ENCODE peak calls at places on chromosomes 2 and 18, in ten cellular contexts. One of them, this sample, is unnamed.

GRCh38 chr18:54684786-54685185 is 93.7 kb downstream of the DYNAP start:
- DNase-seq in IMR-90: no peak
- DNase-seq in K562: peak; percentile 6
- DNase-seq in PC-3: no peak
- DNase-seq in astrocyte: peak; percentile 53
- DNase-seq in HCT116: no peak
- DNase-seq in mammary epithelial cell: no peak
- DNase-seq in H1: no peak
- DNase-seq in neural progenitor cell: peak; percentile 64
- DNase-seq in mesendoderm: peak; percentile 63
- DNase-seq in this sample: no peak

GRCh38 chr2:45046786-45047185 is 37.5 kb upstream of the SIX2 start:
- DNase-seq in mesendoderm: no peak
- DNase-seq in PC-3: no peak
- DNase-seq in H1: no peak
- DNase-seq in IMR-90: no peak
- DNase-seq in neural progenitor cell: no peak
- DNase-seq in K562: no peak
- DNase-seq in astrocyte: peak; percentile 66
- DNase-seq in HCT116: no peak
- DNase-seq in mammary epithelial cell: no peak
- DNase-seq in this sample: peak; percentile 58

GRCh38 chr2:149226790-149227189 is 103.6 kb upstream of the LYPD6 start:
- DNase-seq in mesendoderm: no peak
- DNase-seq in HCT116: no peak
- DNase-seq in mammary epithelial cell: no peak
- DNase-seq in astrocyte: no peak
- DNase-seq in PC-3: peak; percentile 10
- DNase-seq in IMR-90: no peak
- DNase-seq in H1: no peak
- DNase-seq in K562: no peak
- DNase-seq in neural progenitor cell: no peak
- DNase-seq in this sample: no peak

GRCh38 chr2:120436885-120437603 is 91.1 kb downstream of the INHBB start:
- DNase-seq in H1: peak; percentile 88
- DNase-seq in HCT116: peak; percentile 50
- DNase-seq in neural progenitor cell: peak; percentile 73
- DNase-seq in mammary epithelial cell: peak; percentile 54
- DNase-seq in K562: peak; percentile 55
- DNase-seq in mesendoderm: peak; percentile 93
- DNase-seq in IMR-90: peak; percentile 13
- DNase-seq in PC-3: peak; percentile 92
- DNase-seq in astrocyte: no peak
- DNase-seq in this sample: peak; percentile 64

GRCh38 chr2:75560022-75560767 is 544 bp downstream of the EVA1A start:
- DNase-seq in mammary epithelial cell: peak; percentile 52
- DNase-seq in mesendoderm: peak; percentile 71
- DNase-seq in PC-3: peak; percentile 61
- DNase-seq in IMR-90: peak; percentile 38
- DNase-seq in H1: peak; percentile 73
- DNase-seq in HCT116: no peak
- DNase-seq in astrocyte: peak; percentile 33
- DNase-seq in neural progenitor cell: peak; percentile 60
- DNase-seq in K562: no peak
- DNase-seq in this sample: peak; percentile 66

GRCh38 chr18:55069497-55069896 is 110.2 kb upstream of the CCDC68 start:
- DNase-seq in K562: no peak
- DNase-seq in IMR-90: no peak
- DNase-seq in PC-3: no peak
- DNase-seq in H1: no peak
- DNase-seq in neural progenitor cell: no peak
- DNase-seq in mammary epithelial cell: no peak
- DNase-seq in HCT116: no peak
- DNase-seq in astrocyte: no peak
- DNase-seq in mesendoderm: no peak
- DNase-seq in this sample: no peak

GRCh38 chr18:35193313-35193712 is 47.5 kb upstream of the ZNF397 start:
- DNase-seq in mammary epithelial cell: no peak
- DNase-seq in HCT116: no peak
- DNase-seq in PC-3: no peak
- DNase-seq in H1: no peak
- DNase-seq in astrocyte: no peak
- DNase-seq in K562: no peak
- DNase-seq in mesendoderm: no peak
- DNase-seq in neural progenitor cell: no peak
- DNase-seq in IMR-90: no peak
- DNase-seq in this sample: no peak

GRCh38 chr2:236052206-236052605 is 116.0 kb downstream of the GBX2 start:
- DNase-seq in astrocyte: no peak
- DNase-seq in mesendoderm: no peak
- DNase-seq in HCT116: no peak
- DNase-seq in IMR-90: no peak
- DNase-seq in K562: no peak
- DNase-seq in neural progenitor cell: no peak
- DNase-seq in mammary epithelial cell: no peak
- DNase-seq in PC-3: no peak
- DNase-seq in H1: no peak
- DNase-seq in this sample: no peak

GRCh38 chr2:190859347-190860297 is 21.0 kb upstream of the GLS start:
- DNase-seq in K562: no peak
- DNase-seq in H1: no peak
- DNase-seq in mammary epithelial cell: peak; percentile 41
- DNase-seq in astrocyte: peak; percentile 69
- DNase-seq in PC-3: no peak
- DNase-seq in HCT116: no peak
- DNase-seq in mesendoderm: peak; percentile 58
- DNase-seq in neural progenitor cell: no peak
- DNase-seq in IMR-90: peak; percentile 62
- DNase-seq in this sample: peak; percentile 51

GRCh38 chr2:218023636-218024035 is 20.8 kb upstream of the TNS1 start:
- DNase-seq in mesendoderm: no peak
- DNase-seq in HCT116: no peak
- DNase-seq in PC-3: no peak
- DNase-seq in H1: no peak
- DNase-seq in K562: no peak
- DNase-seq in IMR-90: no peak
- DNase-seq in astrocyte: no peak
- DNase-seq in mammary epithelial cell: no peak
- DNase-seq in neural progenitor cell: no peak
- DNase-seq in this sample: no peak

GRCh38 chr2:85577386-85578242 is at the start of gene VAMP8:
- DNase-seq in H1: peak; percentile 80
- DNase-seq in astrocyte: no peak
- DNase-seq in mesendoderm: peak; percentile 86
- DNase-seq in K562: peak; percentile 74
- DNase-seq in IMR-90: no peak
- DNase-seq in neural progenitor cell: peak; percentile 31
- DNase-seq in HCT116: peak; percentile 53
- DNase-seq in mammary epithelial cell: peak; percentile 80
- DNase-seq in PC-3: peak; percentile 80
- DNase-seq in this sample: no peak
- H3K9ac ChIP-seq in H1: no peak within 1 kb of the TSS
- H3K9ac ChIP-seq in astrocyte: no peak within 1 kb of the TSS
- H3K9ac ChIP-seq in mesendoderm: peak within 1 kb of the TSS; percentile 76
- H3K9ac ChIP-seq in K562: peak within 1 kb of the TSS; percentile 94
- H3K9ac ChIP-seq in IMR-90: no peak within 1 kb of the TSS
- H3K9ac ChIP-seq in neural progenitor cell: no peak within 1 kb of the TSS
- H3K9ac ChIP-seq in HCT116: peak within 1 kb of the TSS; percentile 65
- H3K9ac ChIP-seq in mammary epithelial cell: peak within 1 kb of the TSS; percentile 74
- H3K9ac ChIP-seq in PC-3: peak within 1 kb of the TSS; percentile 69
- H3K9ac ChIP-seq in this sample: no peak within 1 kb of the TSS

DNA sequence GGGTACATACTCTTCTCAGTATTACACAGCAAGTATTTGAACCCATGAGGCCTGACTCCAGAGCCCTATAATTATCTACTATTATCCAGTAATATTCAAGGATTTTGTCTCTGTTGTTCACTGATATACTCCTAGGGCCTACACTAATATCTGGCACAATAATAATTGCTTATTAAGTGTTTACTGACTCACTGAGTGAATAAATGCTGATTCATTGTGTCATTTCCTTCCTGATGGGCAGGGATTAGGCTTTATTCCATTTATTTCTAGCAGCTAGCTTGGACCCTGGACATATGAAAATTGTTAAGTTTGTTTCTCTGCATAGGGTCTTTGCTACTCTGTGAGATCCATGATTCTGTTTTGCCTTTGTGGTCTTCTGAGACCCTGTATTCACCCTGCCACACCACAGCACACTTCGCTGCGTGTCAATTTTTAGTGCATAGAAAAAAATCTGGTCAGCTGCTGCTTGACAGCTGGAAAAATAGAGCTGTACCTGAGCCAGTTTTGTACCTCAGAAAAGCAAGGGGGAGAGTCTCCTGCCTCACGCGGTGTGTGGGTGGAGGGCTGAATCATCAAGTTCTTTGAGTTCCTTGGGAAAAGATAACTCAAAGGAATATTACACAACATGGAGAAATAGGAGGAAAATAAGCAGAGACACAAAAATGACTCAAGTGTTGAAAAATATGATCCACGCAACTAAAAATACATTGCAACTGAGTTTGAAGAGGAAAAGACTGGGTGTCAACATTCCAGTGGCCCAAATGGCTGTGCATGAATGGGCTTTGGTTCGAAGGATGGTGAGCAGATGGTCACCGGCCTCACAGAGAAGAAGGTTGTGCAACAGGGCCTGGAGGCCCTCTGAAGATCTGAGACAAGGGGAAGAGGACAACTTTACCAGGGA is 18.9 kb upstream of the DPP4 start:
- DNase-seq in neural progenitor cell: no peak
- DNase-seq in H1: no peak
- DNase-seq in K562: no peak
- DNase-seq in mammary epithelial cell: peak; percentile 97
- DNase-seq in IMR-90: peak; percentile 96
- DNase-seq in astrocyte: peak; percentile 97
- DNase-seq in mesendoderm: no peak
- DNase-seq in PC-3: peak; percentile 94
- DNase-seq in HCT116: peak; percentile 60
- DNase-seq in this sample: peak; percentile 80
- H3K4me3 ChIP-seq in neural progenitor cell: no peak overlapping the region
- H3K4me3 ChIP-seq in H1: no peak overlapping the region
- H3K4me3 ChIP-seq in K562: no peak overlapping the region
- H3K4me3 ChIP-seq in mammary epithelial cell: no peak overlapping the region
- H3K4me3 ChIP-seq in IMR-90: no peak overlapping the region
- H3K4me3 ChIP-seq in astrocyte: no peak overlapping the region
- H3K4me3 ChIP-seq in mesendoderm: no peak overlapping the region
- H3K4me3 ChIP-seq in PC-3: peak overlapping the region; percentile 37
- H3K4me3 ChIP-seq in HCT116: no peak overlapping the region
- H3K4me3 ChIP-seq in this sample: no peak overlapping the region

GRCh38 chr18:24659837-24660720 is 199.6 kb downstream of the HRH4 start:
- DNase-seq in H1: no peak
- DNase-seq in mammary epithelial cell: peak; percentile 36
- DNase-seq in K562: no peak
- DNase-seq in IMR-90: peak; percentile 18
- DNase-seq in mesendoderm: no peak
- DNase-seq in neural progenitor cell: no peak
- DNase-seq in PC-3: no peak
- DNase-seq in HCT116: no peak
- DNase-seq in astrocyte: no peak
- DNase-seq in this sample: peak; percentile 2
- H3K4me1 ChIP-seq in H1: no peaks in the 10 kb centered on the region
- H3K4me1 ChIP-seq in mammary epithelial cell: no peaks in the 10 kb centered on the region
- H3K4me1 ChIP-seq in K562: no peaks in the 10 kb centered on the region
- H3K4me1 ChIP-seq in IMR-90: peaks cover 26% of the 10 kb centered on the region
- H3K4me1 ChIP-seq in mesendoderm: no peaks in the 10 kb centered on the region
- H3K4me1 ChIP-seq in neural progenitor cell: peaks cover 14% of the 10 kb centered on the region
- H3K4me1 ChIP-seq in PC-3: peaks cover 17% of the 10 kb centered on the region
- H3K4me1 ChIP-seq in HCT116: no peaks in the 10 kb centered on the region
- H3K4me1 ChIP-seq in astrocyte: no peaks in the 10 kb centered on the region
- H3K4me1 ChIP-seq in this sample: peaks cover 18% of the 10 kb centered on the region

GRCh38 chr2:7997279-7997678 is 684.6 kb upstream of the ID2 start:
- DNase-seq in mesendoderm: no peak
- DNase-seq in K562: no peak
- DNase-seq in HCT116: no peak
- DNase-seq in H1: no peak
- DNase-seq in astrocyte: no peak
- DNase-seq in PC-3: no peak
- DNase-seq in neural progenitor cell: no peak
- DNase-seq in mammary epithelial cell: no peak
- DNase-seq in IMR-90: no peak
- DNase-seq in this sample: no peak
- H3K9ac ChIP-seq in mesendoderm: no peak overlapping the region
- H3K9ac ChIP-seq in K562: no peak overlapping the region
- H3K9ac ChIP-seq in HCT116: no peak overlapping the region
- H3K9ac ChIP-seq in H1: no peak overlapping the region
- H3K9ac ChIP-seq in astrocyte: no peak overlapping the region
- H3K9ac ChIP-seq in PC-3: no peak overlapping the region
- H3K9ac ChIP-seq in neural progenitor cell: no peak overlapping the region
- H3K9ac ChIP-seq in mammary epithelial cell: no peak overlapping the region
- H3K9ac ChIP-seq in IMR-90: no peak overlapping the region
- H3K9ac ChIP-seq in this sample: no peak overlapping the region

This sample was measured in adipocyte.